ENCODE peak calls at places on chromosomes 13 and 19, in nine cellular contexts. One of them, this sample, is unnamed.

GRCh38 chr13:100014621-100015020 is 33.0 kb downstream of the ZIC2 start:
- DNase-seq in AG04450: no peak
- DNase-seq in germinal center: no peak
- DNase-seq in stimulated activated naive CD8-positive, alpha-beta T cell treated with anti-CD3 and anti-CD28 coated beads, Interleukin-15, Interleukin-2, amounts not matched to agents 100 U/mL and 50 U/mL, for 24 hours: no peak
- DNase-seq in NCI-H524: no peak
- DNase-seq in C1 segment of cervical spinal cord: no peak
- DNase-seq in central memory CD4-positive, alpha-beta T cell: no peak
- DNase-seq in NCI-H2081: no peak
- DNase-seq in psoas muscle: no peak
- DNase-seq in this sample: no peak

GRCh38 chr13:113546571-113547247 is 37.8 kb upstream of the TFDP1 start:
- DNase-seq in AG04450: no peak
- DNase-seq in germinal center: no peak
- DNase-seq in stimulated activated naive CD8-positive, alpha-beta T cell treated with anti-CD3 and anti-CD28 coated beads, Interleukin-15, Interleukin-2, amounts not matched to agents 100 U/mL and 50 U/mL, for 24 hours: no peak
- DNase-seq in NCI-H524: no peak
- DNase-seq in C1 segment of cervical spinal cord: no peak
- DNase-seq in central memory CD4-positive, alpha-beta T cell: no peak
- DNase-seq in NCI-H2081: no peak
- DNase-seq in psoas muscle: peak
- DNase-seq in this sample: no peak

GRCh38 chr13:44378277-44378676 is 4.7 kb downstream of the SERP2 start:
- DNase-seq in AG04450: no peak
- DNase-seq in germinal center: no peak
- DNase-seq in stimulated activated naive CD8-positive, alpha-beta T cell treated with anti-CD3 and anti-CD28 coated beads, Interleukin-15, Interleukin-2, amounts not matched to agents 100 U/mL and 50 U/mL, for 24 hours: no peak
- DNase-seq in NCI-H524: no peak
- DNase-seq in C1 segment of cervical spinal cord: no peak
- DNase-seq in central memory CD4-positive, alpha-beta T cell: no peak
- DNase-seq in NCI-H2081: no peak
- DNase-seq in psoas muscle: no peak
- DNase-seq in this sample: no peak

GRCh38 chr13:95485045-95485517 is 67.4 kb upstream of the CLDN10 start:
- DNase-seq in AG04450: no peak
- DNase-seq in germinal center: no peak
- DNase-seq in stimulated activated naive CD8-positive, alpha-beta T cell treated with anti-CD3 and anti-CD28 coated beads, Interleukin-15, Interleukin-2, amounts not matched to agents 100 U/mL and 50 U/mL, for 24 hours: no peak
- DNase-seq in NCI-H524: peak
- DNase-seq in C1 segment of cervical spinal cord: no peak
- DNase-seq in central memory CD4-positive, alpha-beta T cell: no peak
- DNase-seq in NCI-H2081: no peak
- DNase-seq in psoas muscle: no peak
- DNase-seq in this sample: no peak

GRCh38 chr13:94192576-94192975 is 286.9 kb downstream of the DCT start:
- DNase-seq in AG04450: no peak
- DNase-seq in germinal center: no peak
- DNase-seq in stimulated activated naive CD8-positive, alpha-beta T cell treated with anti-CD3 and anti-CD28 coated beads, Interleukin-15, Interleukin-2, amounts not matched to agents 100 U/mL and 50 U/mL, for 24 hours: peak
- DNase-seq in NCI-H524: peak
- DNase-seq in C1 segment of cervical spinal cord: no peak
- DNase-seq in central memory CD4-positive, alpha-beta T cell: no peak
- DNase-seq in NCI-H2081: peak
- DNase-seq in psoas muscle: no peak
- DNase-seq in this sample: peak

GRCh38 chr13:31681133-31681532 is 58.2 kb upstream of the RXFP2 start:
- DNase-seq in AG04450: no peak
- DNase-seq in germinal center: no peak
- DNase-seq in stimulated activated naive CD8-positive, alpha-beta T cell treated with anti-CD3 and anti-CD28 coated beads, Interleukin-15, Interleukin-2, amounts not matched to agents 100 U/mL and 50 U/mL, for 24 hours: no peak
- DNase-seq in NCI-H524: no peak
- DNase-seq in C1 segment of cervical spinal cord: no peak
- DNase-seq in central memory CD4-positive, alpha-beta T cell: no peak
- DNase-seq in NCI-H2081: no peak
- DNase-seq in psoas muscle: no peak
- DNase-seq in this sample: no peak

GRCh38 chr19:45872095-45872919 is 8.2 kb downstream of the FOXA3 start:
- DNase-seq in AG04450: no peak
- DNase-seq in germinal center: no peak
- DNase-seq in stimulated activated naive CD8-positive, alpha-beta T cell treated with anti-CD3 and anti-CD28 coated beads, Interleukin-15, Interleukin-2, amounts not matched to agents 100 U/mL and 50 U/mL, for 24 hours: no peak
- DNase-seq in NCI-H524: no peak
- DNase-seq in C1 segment of cervical spinal cord: no peak
- DNase-seq in central memory CD4-positive, alpha-beta T cell: no peak
- DNase-seq in NCI-H2081: no peak
- DNase-seq in psoas muscle: no peak
- DNase-seq in this sample: no peak

GRCh38 chr19:49432141-49433073 is 7.2 kb downstream of the GFY start:
- DNase-seq in AG04450: no peak
- DNase-seq in germinal center: no peak
- DNase-seq in stimulated activated naive CD8-positive, alpha-beta T cell treated with anti-CD3 and anti-CD28 coated beads, Interleukin-15, Interleukin-2, amounts not matched to agents 100 U/mL and 50 U/mL, for 24 hours: no peak
- DNase-seq in NCI-H524: no peak
- DNase-seq in C1 segment of cervical spinal cord: no peak
- DNase-seq in central memory CD4-positive, alpha-beta T cell: no peak
- DNase-seq in NCI-H2081: no peak
- DNase-seq in psoas muscle: no peak
- DNase-seq in this sample: no peak

GRCh38 chr13:83498486-83499190 is 383.6 kb downstream of the SLITRK1 start:
- DNase-seq in AG04450: no peak
- DNase-seq in germinal center: no peak
- DNase-seq in stimulated activated naive CD8-positive, alpha-beta T cell treated with anti-CD3 and anti-CD28 coated beads, Interleukin-15, Interleukin-2, amounts not matched to agents 100 U/mL and 50 U/mL, for 24 hours: no peak
- DNase-seq in NCI-H524: no peak
- DNase-seq in C1 segment of cervical spinal cord: no peak
- DNase-seq in central memory CD4-positive, alpha-beta T cell: no peak
- DNase-seq in NCI-H2081: no peak
- DNase-seq in psoas muscle: no peak
- DNase-seq in this sample: no peak

GRCh38 chr19:10399878-10400277 is 3.5 kb downstream of the CDC37 start:
- DNase-seq in AG04450: no peak
- DNase-seq in germinal center: no peak
- DNase-seq in stimulated activated naive CD8-positive, alpha-beta T cell treated with anti-CD3 and anti-CD28 coated beads, Interleukin-15, Interleukin-2, amounts not matched to agents 100 U/mL and 50 U/mL, for 24 hours: no peak
- DNase-seq in NCI-H524: no peak
- DNase-seq in C1 segment of cervical spinal cord: no peak
- DNase-seq in central memory CD4-positive, alpha-beta T cell: no peak
- DNase-seq in NCI-H2081: no peak
- DNase-seq in psoas muscle: peak
- DNase-seq in this sample: no peak

GRCh38 chr13:67224148-67224846 is 5.8 kb downstream of the PCDH9 start:
- DNase-seq in AG04450: peak
- DNase-seq in germinal center: peak
- DNase-seq in stimulated activated naive CD8-positive, alpha-beta T cell treated with anti-CD3 and anti-CD28 coated beads, Interleukin-15, Interleukin-2, amounts not matched to agents 100 U/mL and 50 U/mL, for 24 hours: peak
- DNase-seq in NCI-H524: peak
- DNase-seq in C1 segment of cervical spinal cord: no peak
- DNase-seq in central memory CD4-positive, alpha-beta T cell: peak
- DNase-seq in NCI-H2081: peak
- DNase-seq in psoas muscle: peak
- DNase-seq in this sample: peak

GRCh38 chr13:99665716-99666115 is 164.4 kb downstream of the TM9SF2 start:
- DNase-seq in AG04450: no peak
- DNase-seq in germinal center: no peak
- DNase-seq in stimulated activated naive CD8-positive, alpha-beta T cell treated with anti-CD3 and anti-CD28 coated beads, Interleukin-15, Interleukin-2, amounts not matched to agents 100 U/mL and 50 U/mL, for 24 hours: no peak
- DNase-seq in NCI-H524: peak
- DNase-seq in C1 segment of cervical spinal cord: no peak
- DNase-seq in central memory CD4-positive, alpha-beta T cell: no peak
- DNase-seq in NCI-H2081: no peak
- DNase-seq in psoas muscle: no peak
- DNase-seq in this sample: no peak

GRCh38 chr19:1324792-1325567 is 39.3 kb downstream of the EFNA2 start:
- DNase-seq in AG04450: peak
- DNase-seq in germinal center: no peak
- DNase-seq in stimulated activated naive CD8-positive, alpha-beta T cell treated with anti-CD3 and anti-CD28 coated beads, Interleukin-15, Interleukin-2, amounts not matched to agents 100 U/mL and 50 U/mL, for 24 hours: peak
- DNase-seq in NCI-H524: peak
- DNase-seq in C1 segment of cervical spinal cord: no peak
- DNase-seq in central memory CD4-positive, alpha-beta T cell: no peak
- DNase-seq in NCI-H2081: peak
- DNase-seq in psoas muscle: peak
- DNase-seq in this sample: peak